ENCODE peak calls at places on chromosomes 7 and 10, in nine cellular contexts. P is HCT116, Y is right atrium auricular region, W is endodermal cell, T is GM12865, L is Peyer's patch, A is fibroblast of pulmonary artery, O is BE2C, M is lung. Z is an unnamed sample.

GRCh38 chr10:29806350-29806788 is 171.6 kb upstream of the SVIL start:
- DNase-seq in P (no peak), Y (no peak), W (no peak), T (no peak), L (no peak), A (no peak), O (no peak), M (no peak), Z (no peak)

GRCh38 chr7:129188372-129188891 is at the start of gene SMO:
- DNase-seq in P (no peak), Y (no peak), W (peak), T (no peak), L (peak), A (peak), O (peak), M (no peak), Z (no peak)

GRCh38 chr7:28168393-28169158 is 12.0 kb downstream of the JAZF1 start:
- DNase-seq in P (no peak), Y (no peak), W (no peak), T (no peak), L (peak), A (no peak), O (no peak), M (no peak), Z (no peak)

GRCh38 chr10:8544057-8544380 is 489.5 kb downstream of the GATA3 start:
- DNase-seq in P (no peak), Y (no peak), W (no peak), T (no peak), L (no peak), A (no peak), O (no peak), M (peak), Z (no peak)

GRCh38 chr10:74929197-74929596 is 102.8 kb downstream of the KAT6B start:
- DNase-seq in P (no peak), Y (no peak), W (no peak), T (no peak), L (no peak), A (peak), O (no peak), M (no peak), Z (no peak)

GRCh38 chr10:7529638-7530037 is 118.8 kb upstream of the SFMBT2 start:
- DNase-seq in P (peak), Y (no peak), W (peak), T (no peak), L (no peak), A (peak), O (peak), M (no peak), Z (no peak)

GRCh38 chr10:79295593-79295992 is 51.7 kb upstream of the PPIF start:
- DNase-seq in P (no peak), Y (no peak), W (no peak), T (no peak), L (peak), A (no peak), O (no peak), M (peak), Z (no peak)

GRCh38 chr10:76086571-76087260 is 655.3 kb downstream of the LRMDA start:
- DNase-seq in P (no peak), Y (no peak), W (peak), T (peak), L (peak), A (peak), O (peak), M (peak), Z (peak)

GRCh38 chr10:69403519-69403918 is 13.2 kb downstream of the TACR2 start:
- DNase-seq in P (no peak), Y (no peak), W (no peak), T (no peak), L (no peak), A (peak), O (no peak), M (no peak), Z (peak)

GRCh38 chr7:3589756-3590155 is 288.7 kb downstream of the SDK1 start:
- DNase-seq in P (no peak), Y (no peak), W (no peak), T (no peak), L (no peak), A (no peak), O (no peak), M (no peak), Z (no peak)

GRCh38 chr7:74586258-74587200 is 71.0 kb upstream of the GTF2I start:
- DNase-seq in P (no peak), Y (no peak), W (no peak), T (no peak), L (no peak), A (peak), O (peak), M (no peak), Z (no peak)

GRCh38 chr10:5776881-5777197 is 36.4 kb downstream of the GDI2 start:
- DNase-seq in P (no peak), Y (no peak), W (no peak), T (no peak), L (no peak), A (peak), O (no peak), M (no peak), Z (peak)

GRCh38 chr7:117802660-117803059 is 70.6 kb downstream of the CTTNBP2 start:
- DNase-seq in P (no peak), Y (no peak), W (no peak), T (no peak), L (no peak), A (no peak), O (no peak), M (no peak), Z (no peak)

GRCh38 chr10:78331391-78331922 is 297.8 kb downstream of the RPS24 start:
- DNase-seq in P (no peak), Y (peak), W (peak), T (no peak), L (peak), A (peak), O (no peak), M (no peak), Z (no peak)

GRCh38 chr10:62352356-62352963 is 21.7 kb upstream of the ZNF365 start:
- DNase-seq in P (no peak), Y (no peak), W (no peak), T (no peak), L (no peak), A (peak), O (no peak), M (no peak), Z (no peak)

GRCh38 chr10:36023939-36024338 is 381.8 kb upstream of the FZD8 start:
- DNase-seq in P (no peak), Y (peak), W (peak), T (no peak), L (no peak), A (peak), O (no peak), M (no peak), Z (peak)

GRCh38 chr7:98464558-98464940 is 63.7 kb upstream of the BAIAP2L1 start:
- DNase-seq in P (no peak), Y (no peak), W (no peak), T (no peak), L (no peak), A (no peak), O (no peak), M (no peak), Z (no peak)

GRCh38 chr7:148436135-148436534 is 154.4 kb upstream of the C7orf33 start:
- DNase-seq in P (no peak), Y (no peak), W (no peak), T (no peak), L (no peak), A (no peak), O (no peak), M (no peak), Z (no peak)

GRCh38 chr7:51316666-51317581 is at the start of gene COBL:
- DNase-seq in P (no peak), Y (peak), W (peak), T (no peak), L (peak), A (no peak), O (no peak), M (peak), Z (no peak)

GRCh38 chr7:157926107-157926506 is 589.3 kb downstream of the DNAJB6 start:
- DNase-seq in P (no peak), Y (no peak), W (peak), T (no peak), L (no peak), A (no peak), O (no peak), M (no peak), Z (no peak)

GRCh38 chr10:73881221-73881919 is 7.0 kb upstream of the CAMK2G start:
- DNase-seq in P (no peak), Y (no peak), W (no peak), T (no peak), L (no peak), A (no peak), O (no peak), M (no peak), Z (no peak)

DNA sequence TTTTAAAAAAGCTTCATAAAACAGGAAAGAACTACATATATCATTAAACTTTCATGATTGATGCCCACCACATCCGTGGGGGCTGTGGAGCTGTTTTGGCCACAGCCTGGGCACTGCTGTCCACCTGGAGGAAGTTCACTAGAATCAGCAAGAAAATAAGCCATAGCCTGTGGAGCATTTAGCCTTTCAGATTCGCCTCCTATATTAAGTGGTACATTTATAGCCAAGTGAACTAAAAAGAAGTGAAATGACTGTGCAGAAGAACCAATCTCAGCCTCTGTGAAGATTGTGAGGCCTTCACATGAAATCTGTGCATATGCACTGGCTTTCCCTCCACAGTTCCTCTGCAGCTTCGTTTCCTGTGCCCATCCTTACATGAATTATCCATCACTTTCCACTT is 23.5 kb downstream of the WNT16 start:
- DNase-seq in P (no peak), Y (no peak), W (no peak), T (peak), L (no peak), A (no peak), O (no peak), M (no peak), Z (no peak)
- H3K4me3 ChIP-seq in P (no peak), Y (no peak), W (no peak), T (no peak), L (no peak), A (no peak), O (no peak), M (no peak), Z (no peak)

DNA sequence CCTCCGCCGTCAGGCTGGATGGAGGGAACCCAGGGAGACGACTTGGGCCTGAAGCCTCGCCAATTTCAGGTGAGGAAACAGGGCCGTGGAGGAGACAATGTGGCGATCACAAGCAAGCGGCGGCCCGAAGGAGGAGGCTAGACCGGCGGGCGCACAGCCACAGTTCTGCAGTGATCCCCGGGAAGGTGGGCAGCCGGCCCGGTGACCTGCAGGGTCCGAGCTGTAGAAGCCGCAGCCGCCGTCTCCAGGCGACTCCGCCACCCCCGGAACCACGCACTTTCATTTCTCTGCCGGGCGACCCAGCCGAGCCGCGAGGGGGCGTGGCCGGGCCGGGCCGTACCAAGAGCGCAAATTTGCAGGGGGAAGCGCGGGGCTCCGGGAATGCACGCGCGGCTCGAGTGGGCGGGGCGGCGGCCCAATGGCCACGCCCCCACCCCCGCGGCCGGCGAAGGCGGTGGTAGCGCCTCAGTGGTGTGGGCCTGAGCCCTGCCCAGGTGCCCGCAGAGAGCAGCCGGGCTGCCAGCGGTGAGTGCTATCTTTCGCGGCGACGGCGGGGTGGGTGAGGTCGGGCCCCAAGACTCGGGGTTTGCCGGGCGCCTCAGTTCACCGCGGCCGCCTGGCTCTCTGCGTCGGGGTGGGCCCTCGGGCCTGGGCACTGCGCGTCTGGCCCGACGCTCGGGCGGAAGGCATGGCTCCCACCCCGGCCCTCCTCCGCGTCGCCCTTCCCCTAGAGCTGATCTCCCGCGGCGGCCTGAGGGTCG is at the start of gene POR:
- DNase-seq in P (peak), Y (peak), W (peak), T (peak), L (peak), A (peak), O (peak), M (peak), Z (peak)
- TF ChIP-seq CTCF in P (no peak), Y (peak), W (no peak), T (no peak), L (no peak), A (no peak), O (no peak), M (no peak), Z (no peak)

GRCh38 chr7:19107142-19107391 is 10.4 kb downstream of the TWIST1 start:
- DNase-seq in P (no peak), Y (no peak), W (no peak), T (no peak), L (no peak), A (no peak), O (no peak), M (no peak), Z (no peak)
- H3K4me3 ChIP-seq in P (no peak), Y (peak), W (peak), T (no peak), L (no peak), A (peak), O (peak), M (no peak), Z (peak)

GRCh38 chr7:108528183-108528712 is 2.3 kb upstream of the PNPLA8 start:
- DNase-seq in P (peak), Y (no peak), W (no peak), T (no peak), L (no peak), A (no peak), O (no peak), M (no peak), Z (no peak)

GRCh38 chr7:108526768-108527017 is 758 bp upstream of the PNPLA8 start:
- DNase-seq in P (no peak), Y (no peak), W (no peak), T (no peak), L (no peak), A (no peak), O (no peak), M (no peak), Z (no peak)

GRCh38 chr7:108529341-108529740 is 3.4 kb upstream of the PNPLA8 start:
- DNase-seq in P (no peak), Y (no peak), W (peak), T (no peak), L (no peak), A (no peak), O (no peak), M (no peak), Z (no peak)

GRCh38 chr7:108525327-108525984 is 479 bp downstream of the PNPLA8 start:
- DNase-seq in P (peak), Y (no peak), W (peak), T (no peak), L (no peak), A (peak), O (no peak), M (peak), Z (peak)

GRCh38 chr7:108525985-108526767 is at the start of gene PNPLA8:
- DNase-seq in P (peak), Y (peak), W (peak), T (peak), L (peak), A (peak), O (peak), M (peak), Z (peak)
- TF ChIP-seq CTCF in P (no peak), Y (no peak), W (no peak), T (no peak), L (peak), A (no peak), O (no peak), M (no peak), Z (no peak)

GRCh38 chr10:131461093-131461492 is 149.6 kb upstream of the TCERG1L start:
- DNase-seq in P (no peak), Y (no peak), W (peak), T (no peak), L (no peak), A (no peak), O (no peak), M (no peak), Z (no peak)
- H3K4me3 ChIP-seq in P (no peak), Y (no peak), W (no peak), T (no peak), L (no peak), A (no peak), O (no peak), M (no peak), Z (no peak)

GRCh38 chr7:1439373-1440363 is 19.6 kb downstream of the MICALL2 start:
- DNase-seq in P (no peak), Y (no peak), W (no peak), T (no peak), L (no peak), A (no peak), O (no peak), M (no peak), Z (no peak)
- TF ChIP-seq CTCF in P (peak), Y (no peak), W (no peak), T (no peak), L (no peak), A (no peak), O (no peak), M (no peak), Z (no peak)

DNA sequence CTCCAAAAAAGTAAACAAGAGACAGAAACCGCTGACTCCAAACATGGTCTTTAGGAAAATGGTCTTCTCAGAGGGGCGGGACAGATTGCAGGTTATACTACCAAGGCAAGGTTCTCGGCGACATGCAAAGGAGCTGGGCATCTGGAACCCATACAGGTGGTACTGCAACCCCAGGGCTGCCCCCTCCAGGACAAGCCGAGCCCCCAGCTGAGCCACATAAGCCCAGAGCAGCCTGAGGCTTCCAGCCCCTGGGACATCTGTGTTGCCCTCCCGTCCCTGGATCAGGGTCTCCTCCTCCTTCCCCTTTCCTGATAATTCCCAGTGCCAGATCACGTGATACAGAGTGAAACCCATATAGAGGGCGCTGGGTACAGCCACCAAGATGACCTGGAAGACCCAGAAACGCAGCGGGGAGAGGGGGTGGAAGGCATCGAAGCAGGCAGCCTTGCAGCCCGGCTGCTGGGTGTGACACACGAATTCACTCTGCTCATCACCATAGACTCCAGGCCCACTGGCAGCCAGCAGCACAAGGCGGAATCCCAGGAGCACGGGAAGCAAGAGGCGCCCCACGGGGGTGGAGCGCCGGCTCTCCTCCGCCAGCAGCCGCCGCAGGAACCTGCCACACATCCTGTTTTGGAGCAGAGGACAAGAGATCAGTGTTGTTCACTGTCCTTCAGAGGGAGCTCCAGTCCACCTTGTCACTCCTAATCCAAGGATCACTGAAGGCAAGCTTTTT is at the start of gene GJC3:
- DNase-seq in P (peak), Y (peak), W (peak), T (peak), L (peak), A (peak), O (peak), M (peak), Z (no peak)
- H3K4me3 ChIP-seq in P (peak), Y (peak), W (peak), T (peak), L (no peak), A (peak), O (peak), M (no peak), Z (peak)

GRCh38 chr7:136600475-136600874 is 268.0 kb upstream of the CHRM2 start:
- DNase-seq in P (no peak), Y (no peak), W (no peak), T (no peak), L (no peak), A (no peak), O (no peak), M (no peak), Z (no peak)

GRCh38 chr7:136605532-136606329 is 262.7 kb upstream of the CHRM2 start:
- DNase-seq in P (no peak), Y (no peak), W (no peak), T (no peak), L (no peak), A (no peak), O (no peak), M (no peak), Z (no peak)

GRCh38 chr7:136601772-136602171 is 266.7 kb upstream of the CHRM2 start:
- DNase-seq in P (no peak), Y (no peak), W (no peak), T (no peak), L (no peak), A (no peak), O (no peak), M (no peak), Z (no peak)
- TF ChIP-seq CTCF in P (no peak), Y (no peak), W (no peak), T (no peak), L (no peak), A (no peak), O (no peak), M (no peak), Z (no peak)

DNA sequence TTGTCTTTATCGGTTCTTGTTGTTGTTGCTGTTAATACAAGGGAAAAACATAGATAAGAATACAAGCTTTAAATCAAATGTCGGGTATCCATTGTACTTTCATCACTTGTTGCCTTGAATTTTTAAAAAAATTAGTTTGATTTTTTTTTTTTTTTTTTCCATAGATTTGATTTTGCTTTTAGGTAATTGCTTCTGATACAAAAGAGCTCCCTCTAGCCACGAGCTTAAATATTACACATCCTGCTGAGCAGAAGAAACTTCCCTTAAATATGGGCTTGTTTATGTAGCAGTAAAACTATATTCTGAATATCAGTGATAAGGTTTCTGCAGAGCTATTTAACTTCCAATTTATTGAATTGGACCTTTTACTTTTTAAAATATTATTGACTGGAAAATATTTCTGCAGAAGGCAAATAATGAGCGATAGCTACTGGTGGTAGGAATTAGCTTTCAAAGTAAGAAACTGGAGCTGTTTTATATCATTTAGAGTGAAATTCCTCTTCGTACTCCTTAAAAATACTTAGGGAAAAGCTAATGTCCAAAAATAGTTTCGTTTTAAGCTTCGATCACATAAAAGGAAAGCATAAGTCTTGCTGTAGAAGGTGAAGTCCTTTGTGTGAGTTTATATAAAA is 216.9 kb downstream of the POLR1F start:
- DNase-seq in P (peak), Y (no peak), W (no peak), T (peak), L (no peak), A (peak), O (no peak), M (no peak), Z (peak)
- H3K4me3 ChIP-seq in P (no peak), Y (no peak), W (no peak), T (no peak), L (no peak), A (no peak), O (no peak), M (no peak), Z (no peak)

Z was measured in AG09309.